ENCODE peak calls at places on chromosomes 11 and 22, in five cellular contexts. L is HFFc6, T is cardiac muscle cell, X is OCI-LY7, W is HepG2. N is an unnamed sample.

GRCh38 chr11:16309226-16309625 is 47.1 kb downstream of the SOX6 start:
- DNase-seq in L (no peak), T (no peak), X (no peak), W (no peak), N (no peak)

GRCh38 chr22:46023558-46023981 is 46.6 kb upstream of the WNT7B start:
- DNase-seq in T (peak; percentile 58), W (no peak), X (no peak), L (no peak), N (no peak)

GRCh38 chr22:20949698-20950183 is 17.3 kb upstream of the AIFM3 start:
- DNase-seq in T (no peak), X (no peak), W (peak; percentile 92), L (no peak), N (no peak)

GRCh38 chr11:36292311-36292722 is 3.1 kb upstream of the COMMD9 start:
- DNase-seq in W (no peak), L (peak; percentile 26), T (peak; percentile 63), X (peak; percentile 72), N (no peak)

GRCh38 chr11:130144129-130144528 is 15.5 kb upstream of the ST14 start:
- DNase-seq in X (no peak), W (peak; percentile 92), T (no peak), L (no peak), N (no peak)

GRCh38 chr22:50146440-50147228 is 23.9 kb upstream of the PANX2 start:
- DNase-seq in T (peak; percentile 83), X (no peak), W (peak; percentile 87), L (peak; percentile 72), N (no peak)

GRCh38 chr11:10605941-10606381 is 37.5 kb upstream of the LYVE1 start:
- DNase-seq in T (peak; percentile 87), X (no peak), W (peak; percentile 8), L (no peak), N (no peak)

GRCh38 chr11:67031791-67032561 is 9.0 kb downstream of the SYT12 start:
- DNase-seq in T (no peak), X (no peak), L (peak; percentile 39), W (no peak), N (no peak)

GRCh38 chr11:125055107-125055715 is 7.9 kb upstream of the SLC37A2 start:
- DNase-seq in T (no peak), L (no peak), X (no peak), W (no peak), N (no peak)

GRCh38 chr11:73350908-73351636 is 25.1 kb upstream of the RELT start:
- DNase-seq in W (peak; percentile 40), T (peak; percentile 86), X (peak; percentile 78), L (peak; percentile 53), N (no peak)

GRCh38 chr11:64334764-64335741 is 5.0 kb upstream of the CCDC88B start:
- DNase-seq in W (peak; percentile 85), T (peak; percentile 81), L (peak; percentile 94), X (peak; percentile 83), N (peak; percentile 44)

GRCh38 chr22:40027191-40028097 is 32.7 kb downstream of the FAM83F start:
- DNase-seq in L (no peak), X (no peak), T (no peak), W (no peak), N (no peak)

GRCh38 chr11:102367364-102367763 is 20.4 kb downstream of the BIRC2 start:
- DNase-seq in W (no peak), L (no peak), X (peak; percentile 63), T (peak; percentile 52), N (no peak)

GRCh38 chr22:44883011-44883421 is 126.8 kb downstream of the PHF21B start:
- DNase-seq in T (no peak), L (no peak), W (no peak), X (no peak), N (no peak)

GRCh38 chr11:119897046-119897440 is 168.0 kb upstream of the NECTIN1 start:
- DNase-seq in T (no peak), L (no peak), W (no peak), X (no peak), N (no peak)

GRCh38 chr11:119894916-119895315 is 165.9 kb upstream of the NECTIN1 start:
- DNase-seq in X (no peak), W (no peak), L (no peak), T (no peak), N (no peak)

GRCh38 chr11:119897576-119897975 is 168.6 kb upstream of the NECTIN1 start:
- DNase-seq in T (no peak), L (no peak), X (no peak), W (no peak), N (no peak)

GRCh38 chr11:119896387-119897045 is 167.5 kb upstream of the NECTIN1 start:
- DNase-seq in L (no peak), X (no peak), W (no peak), T (no peak), N (no peak)

DNA sequence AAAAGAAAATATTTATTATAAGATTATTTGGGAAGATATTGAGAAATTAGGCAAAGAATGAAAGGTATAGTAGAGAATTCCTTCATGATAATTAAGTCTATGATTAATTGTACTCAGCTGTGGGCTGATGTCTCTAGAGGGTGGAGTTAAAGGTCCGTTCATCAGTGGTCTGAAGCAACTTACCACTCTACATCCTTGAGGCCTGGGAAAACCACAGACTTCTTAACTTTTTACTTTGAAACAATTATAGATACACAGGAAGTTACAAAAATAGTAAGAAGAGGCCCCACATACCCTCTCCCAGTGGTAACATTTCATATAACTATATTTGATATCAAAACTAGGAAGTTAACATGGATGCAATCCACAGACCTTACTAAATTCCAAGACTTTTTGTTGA is 167.0 kb upstream of the NECTIN1 start:
- DNase-seq in L (no peak), W (no peak), T (no peak), X (no peak), N (no peak)
- TF ChIP-seq CTCF in L (no peak), W (no peak), T (no peak), X (no peak), N (no peak)

GRCh38 chr11:95305726-95306522 is 74.9 kb upstream of the SESN3 start:
- DNase-seq in L (no peak), T (peak; percentile 34), X (no peak), W (no peak), N (no peak)
- TF ChIP-seq CTCF in L (no peak), T (no peak), X (peak; percentile 12), W (no peak), N (no peak)

GRCh38 chr11:13114566-13115465 is 105.7 kb downstream of the RASSF10 start:
- DNase-seq in W (peak; percentile 94), T (no peak), L (no peak), X (no peak), N (peak; percentile 33)
- TF ChIP-seq CTCF in W (peak; percentile 94), T (no peak), L (peak; percentile 37), X (peak; percentile 28), N (peak; percentile 45)

DNA sequence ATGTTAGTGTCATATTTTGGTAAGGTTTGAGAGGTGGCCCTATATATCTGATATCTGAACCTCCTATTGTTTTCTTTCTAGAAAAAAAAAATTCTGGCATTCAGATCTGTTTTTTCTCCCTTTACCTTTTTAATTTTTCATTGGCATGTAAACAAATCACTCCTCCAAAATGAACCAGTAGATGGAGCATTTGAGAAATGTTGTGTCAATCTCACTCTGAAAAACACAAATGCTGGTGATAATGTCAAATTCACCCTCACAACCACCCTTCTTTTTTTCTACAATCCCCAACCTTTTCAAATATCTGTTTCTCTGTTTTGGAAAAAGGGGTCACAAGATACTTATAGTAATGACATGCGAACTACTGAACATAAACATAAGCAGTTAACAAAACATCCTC is 9.1 kb downstream of the GUCY1A2 start:
- DNase-seq in X (no peak), W (no peak), T (no peak), L (no peak), N (no peak)
- TF ChIP-seq CTCF in X (peak; percentile 34), W (no peak), T (no peak), L (peak; percentile 28), N (no peak)

N was measured in progenitor cell of endocrine pancreas.